ENCODE peak calls at places on chromosomes 4 and X, in ten cellular contexts. U, Z, J, D, O, R, A, P, F and Q are unnamed samples.

GRCh38 chr4:80918004-80918403 is 112.5 kb upstream of the BMP3 start:
- DNase-seq in F (no peak), D (no peak), A (no peak), R (peak), P (no peak), O (no peak), Z (no peak), J (no peak), U (no peak), Q (no peak)

GRCh38 chr4:122762520-122762919 is 30.0 kb downstream of the BBS12 start:
- DNase-seq in R (no peak), P (peak), O (no peak), F (no peak), A (no peak), D (no peak), U (no peak), Z (no peak), J (no peak), Q (no peak)

GRCh38 chrX:90617710-90618325 is 696.1 kb downstream of the TGIF2LX start:
- DNase-seq in A (no peak), Z (no peak), P (no peak), U (no peak), R (no peak), O (no peak), F (no peak), D (no peak), J (no peak), Q (no peak)

GRCh38 chr4:120688791-120689190 is 233.7 kb downstream of the PRDM5 start:
- DNase-seq in Z (no peak), D (no peak), R (no peak), O (no peak), A (no peak), P (no peak), J (no peak), U (no peak), F (no peak), Q (no peak)

GRCh38 chr4:154740462-154740861 is 3.3 kb upstream of the LRAT start:
- DNase-seq in F (no peak), R (no peak), O (no peak), U (no peak), J (no peak), P (no peak), Z (no peak), A (no peak), D (peak), Q (no peak)

GRCh38 chrX:139647597-139647996 is 60.4 kb downstream of the MCF2 start:
- DNase-seq in Z (no peak), D (no peak), A (no peak), F (no peak), U (no peak), P (no peak), O (no peak), R (no peak), J (no peak), Q (no peak)

GRCh38 chr4:128322311-128322710 is 34.7 kb upstream of the PGRMC2 start:
- DNase-seq in Z (no peak), F (no peak), A (no peak), O (no peak), P (no peak), R (no peak), J (no peak), D (no peak), U (no peak), Q (no peak)

GRCh38 chr4:82523179-82523578 is 38.6 kb downstream of the TMEM150C start:
- DNase-seq in F (no peak), J (no peak), A (no peak), R (no peak), P (no peak), O (no peak), U (peak), D (peak), Z (no peak), Q (no peak)

GRCh38 chr4:44447563-44448504 is 775 bp downstream of the KCTD8 start:
- DNase-seq in Z (peak), A (no peak), P (no peak), J (no peak), U (peak), F (no peak), O (peak), R (peak), D (peak), Q (peak)

GRCh38 chr4:39353478-39354177 is 12.5 kb downstream of the RFC1 start:
- DNase-seq in J (no peak), D (no peak), P (peak), Z (no peak), R (peak), U (no peak), O (no peak), A (no peak), F (no peak), Q (no peak)

GRCh38 chr4:55866973-55867574 is 13.6 kb downstream of the EXOC1 start:
- DNase-seq in P (peak), A (peak), Z (no peak), J (no peak), U (peak), D (peak), R (peak), O (peak), F (no peak), Q (peak)

GRCh38 chr4:52837716-52838558 is 24.2 kb upstream of the RASL11B start:
- DNase-seq in R (peak), F (no peak), Z (no peak), A (no peak), P (no peak), D (no peak), U (peak), J (no peak), O (no peak), Q (no peak)

GRCh38 chr4:38313175-38313574 is 350.8 kb upstream of the KLF3 start:
- DNase-seq in A (no peak), U (peak), P (no peak), O (peak), F (no peak), D (no peak), Z (no peak), R (no peak), J (no peak), Q (no peak)

GRCh38 chr4:175290401-175290800 is 372.2 kb downstream of the ADAM29 start:
- DNase-seq in A (no peak), F (no peak), D (no peak), R (peak), O (no peak), J (no peak), P (no peak), Z (no peak), U (no peak), Q (no peak)

GRCh38 chr4:97656034-97656720 is 487.1 kb downstream of the STPG2 start:
- DNase-seq in P (no peak), F (no peak), Z (no peak), U (no peak), J (no peak), O (no peak), R (peak), D (no peak), A (peak), Q (no peak)

GRCh38 chrX:21479695-21480280 is 105.6 kb downstream of the CNKSR2 start:
- DNase-seq in D (peak), P (no peak), J (no peak), O (peak), A (peak), Z (no peak), F (no peak), U (peak), R (peak), Q (peak)

GRCh38 chr4:173935622-173936405 is 347.7 kb downstream of the FBXO8 start:
- DNase-seq in A (no peak), U (no peak), J (no peak), P (no peak), D (no peak), F (no peak), Z (no peak), R (peak), O (no peak), Q (no peak)

GRCh38 chr4:82469776-82470345 is 39.5 kb downstream of the ENOPH1 start:
- DNase-seq in R (peak), F (no peak), P (no peak), Z (no peak), O (peak), A (peak), J (no peak), D (no peak), U (no peak), Q (no peak)

GRCh38 chrX:39196192-39197102 is 395.2 kb downstream of the MID1IP1 start:
- DNase-seq in U (peak), Z (no peak), J (peak), D (peak), A (no peak), R (peak), O (peak), F (no peak), P (peak), Q (peak)

GRCh38 chr4:124685851-124686250 is 26.7 kb downstream of the ANKRD50 start:
- DNase-seq in U (no peak), F (no peak), D (no peak), A (no peak), R (no peak), J (no peak), P (no peak), O (no peak), Z (no peak), Q (no peak)

GRCh38 chrX:136273986-136274385 is 22.8 kb upstream of the MAP7D3 start:
- DNase-seq in R (no peak), F (no peak), J (no peak), U (peak), O (peak), A (no peak), D (no peak), Z (no peak), P (no peak), Q (no peak)

GRCh38 chr4:139672215-139672614 is 6.6 kb downstream of the MGST2 start:
- DNase-seq in F (no peak), U (no peak), P (no peak), Z (no peak), J (no peak), R (no peak), O (no peak), D (no peak), A (no peak), Q (peak)

GRCh38 chrX:40772290-40772689 is 36.9 kb upstream of the MED14 start:
- DNase-seq in Z (no peak), R (peak), P (no peak), A (no peak), J (no peak), U (no peak), O (no peak), F (no peak), D (no peak), Q (no peak)

GRCh38 chr4:7111441-7111840 is 43.6 kb upstream of the GRPEL1 start:
- DNase-seq in D (no peak), J (no peak), O (no peak), P (no peak), U (no peak), A (no peak), Z (no peak), F (no peak), R (no peak), Q (no peak)

GRCh38 chrX:103275947-103276567 is 493 bp downstream of the TCEAL5 start:
- DNase-seq in P (no peak), D (peak), J (no peak), U (no peak), Z (no peak), F (no peak), A (no peak), O (no peak), R (no peak), Q (no peak)

GRCh38 chr4:168537086-168537485 is 40.2 kb downstream of the PALLD start:
- DNase-seq in J (no peak), U (no peak), F (no peak), A (no peak), O (no peak), Z (no peak), D (no peak), R (no peak), P (no peak), Q (no peak)

GRCh38 chr4:99759346-99759984 is 57.2 kb upstream of the DAPP1 start:
- DNase-seq in R (no peak), D (peak), O (no peak), P (no peak), A (no peak), F (no peak), U (no peak), Z (no peak), J (no peak), Q (no peak)

GRCh38 chr4:156102411-156102810 is 148.7 kb upstream of the CTSO start:
- DNase-seq in Z (no peak), D (no peak), O (no peak), P (no peak), F (no peak), A (no peak), U (no peak), J (no peak), R (no peak), Q (no peak)

GRCh38 chrX:47585273-47585672 is 3.0 kb downstream of the TIMP1 start:
- DNase-seq in A (no peak), U (no peak), J (no peak), D (peak), P (no peak), O (no peak), R (no peak), Z (no peak), F (no peak), Q (no peak)

GRCh38 chr4:1401409-1402020 is 4.7 kb downstream of the NKX1-1 start:
- DNase-seq in R (no peak), O (no peak), D (no peak), J (no peak), P (no peak), F (no peak), Z (no peak), A (no peak), U (no peak), Q (no peak)

GRCh38 chr4:146567396-146567795 is 45.7 kb upstream of the SLC10A7 start:
- DNase-seq in D (peak), A (no peak), J (no peak), U (no peak), Z (no peak), R (no peak), P (no peak), O (no peak), F (no peak), Q (no peak)

GRCh38 chr4:145639281-145639680 is 20.1 kb downstream of the MMAA start:
- DNase-seq in Z (no peak), R (no peak), J (no peak), U (no peak), P (no peak), F (no peak), A (no peak), D (no peak), O (no peak), Q (no peak)

GRCh38 chr4:147318581-147318980 is 162.3 kb upstream of the EDNRA start:
- DNase-seq in P (no peak), Z (no peak), F (no peak), D (no peak), R (peak), A (no peak), U (no peak), J (no peak), O (no peak), Q (no peak)

GRCh38 chr4:8303485-8304281 is 34.1 kb downstream of the HTRA3 start:
- DNase-seq in R (peak), F (no peak), U (no peak), Z (peak), J (no peak), D (no peak), P (no peak), A (peak), O (no peak), Q (no peak)

GRCh38 chr4:22778547-22779163 is 85.9 kb downstream of the GBA3 start:
- DNase-seq in R (no peak), U (no peak), O (no peak), Z (no peak), F (no peak), P (no peak), J (no peak), A (no peak), D (peak), Q (no peak)